ENCODE peak calls at places on chromosomes 7 and 10, in five cellular contexts. J is NCI-H1092, Q is NCI-H146, E is HFFc6, K is left ventricle myocardium inferior. F is an unnamed sample.

GRCh38 chr10:122812751-122813150 is 32.9 kb downstream of the CUZD1 start:
- DNase-seq in J (no peak), Q (no peak), E (no peak), K (no peak), F (no peak)

GRCh38 chr10:124152781-124153600 is 59.6 kb upstream of the CHST15 start:
- DNase-seq in J (no peak), Q (peak), E (peak), K (peak), F (no peak)

GRCh38 chr10:103262229-103262628 is 14.7 kb upstream of the INA start:
- DNase-seq in J (no peak), Q (no peak), E (peak), K (no peak), F (no peak)

GRCh38 chr10:131974034-131974817 is 7.5 kb downstream of the BNIP3 start:
- DNase-seq in J (no peak), Q (no peak), E (no peak), K (no peak), F (no peak)

GRCh38 chr7:142807855-142808460 is 37.2 kb downstream of the PRSS2 start:
- DNase-seq in J (no peak), Q (no peak), E (peak), K (no peak), F (no peak)

GRCh38 chr7:44064791-44065430 is 456 bp downstream of the PGAM2 start:
- DNase-seq in J (no peak), Q (peak), E (no peak), K (no peak), F (no peak)

GRCh38 chr7:17342726-17343125 is 44.3 kb downstream of the AHR start:
- DNase-seq in J (no peak), Q (no peak), E (no peak), K (no peak), F (no peak)

GRCh38 chr7:50306491-50307367 is 2.2 kb downstream of the IKZF1 start:
- DNase-seq in J (no peak), Q (no peak), E (no peak), K (no peak), F (no peak)

GRCh38 chr10:116852246-116852645 is 2.9 kb downstream of the ENO4 start:
- DNase-seq in J (no peak), Q (no peak), E (no peak), K (no peak), F (no peak)

GRCh38 chr7:72268090-72268489 is 144.0 kb downstream of the CALN1 start:
- DNase-seq in J (no peak), Q (no peak), E (no peak), K (no peak), F (no peak)

GRCh38 chr7:105808703-105809590 is 67.5 kb downstream of the ATXN7L1 start:
- DNase-seq in J (no peak), Q (no peak), E (peak), K (no peak), F (no peak)

GRCh38 chr10:17528296-17528862 is 74.0 kb upstream of the ST8SIA6 start:
- DNase-seq in J (no peak), Q (no peak), E (no peak), K (no peak), F (no peak)

GRCh38 chr7:121485457-121486243 is 89.5 kb upstream of the FAM3C start:
- DNase-seq in J (no peak), Q (no peak), E (no peak), K (peak), F (peak)

GRCh38 chr10:62831346-62831745 is 15.2 kb upstream of the EGR2 start:
- DNase-seq in J (no peak), Q (no peak), E (peak), K (no peak), F (no peak)

GRCh38 chr10:34667177-34667576 is 147.9 kb downstream of the PARD3 start:
- DNase-seq in J (no peak), Q (no peak), E (no peak), K (no peak), F (no peak)

GRCh38 chr10:71735709-71736569 is 16.4 kb upstream of the C10orf105 start:
- DNase-seq in J (no peak), Q (no peak), E (no peak), K (no peak), F (no peak)

GRCh38 chr7:157961731-157962457 is 625.1 kb downstream of the DNAJB6 start:
- DNase-seq in J (no peak), Q (no peak), E (no peak), K (no peak), F (no peak)

GRCh38 chr7:139355320-139355719 is 4.4 kb upstream of the LUC7L2 start:
- DNase-seq in J (no peak), Q (no peak), E (no peak), K (no peak), F (no peak)

GRCh38 chr10:108050626-108051025 is 886.1 kb upstream of the SORCS1 start:
- DNase-seq in J (no peak), Q (no peak), E (no peak), K (no peak), F (no peak)

GRCh38 chr7:5143935-5144903 is 45.8 kb upstream of the WIPI2 start:
- DNase-seq in J (peak), Q (peak), E (no peak), K (no peak), F (no peak)

GRCh38 chr10:43921881-43922280 is 273.2 kb upstream of the ZNF32 start:
- DNase-seq in J (no peak), Q (no peak), E (no peak), K (no peak), F (no peak)

GRCh38 chr10:89916481-89916880 is 215.1 kb downstream of the KIF20B start:
- DNase-seq in J (no peak), Q (no peak), E (peak), K (no peak), F (no peak)

GRCh38 chr7:33821970-33822369 is 83.4 kb upstream of the BMPER start:
- DNase-seq in J (no peak), Q (no peak), E (peak), K (no peak), F (no peak)

GRCh38 chr10:95745487-95745886 is 10.5 kb upstream of the ENTPD1 start:
- DNase-seq in J (no peak), Q (no peak), E (no peak), K (no peak), F (no peak)

GRCh38 chr10:62248465-62248864 is 20.2 kb downstream of the RTKN2 start:
- DNase-seq in J (no peak), Q (no peak), E (no peak), K (no peak), F (no peak)

GRCh38 chr7:48011952-48012351 is 17.0 kb downstream of the SUN3 start:
- DNase-seq in J (no peak), Q (no peak), E (no peak), K (no peak), F (no peak)

GRCh38 chr7:107167483-107168232 is 1.1 kb upstream of the HBP1 start:
- DNase-seq in J (peak), Q (peak), E (peak), K (peak), F (peak)

GRCh38 chr10:69913586-69913985 is 111.9 kb downstream of the COL13A1 start:
- DNase-seq in J (no peak), Q (no peak), E (no peak), K (no peak), F (no peak)

GRCh38 chr10:16933799-16934198 is 116.6 kb upstream of the RSU1 start:
- DNase-seq in J (no peak), Q (no peak), E (no peak), K (no peak), F (no peak)

GRCh38 chr10:93478873-93479272 is 3.3 kb downstream of the MYOF start:
- DNase-seq in J (no peak), Q (no peak), E (no peak), K (no peak), F (no peak)

GRCh38 chr7:91194841-91195240 is 69.4 kb upstream of the FZD1 start:
- DNase-seq in J (no peak), Q (no peak), E (no peak), K (no peak), F (no peak)

GRCh38 chr7:26376208-26376917 is 84.7 kb downstream of the SNX10 start:
- DNase-seq in J (peak), Q (peak), E (no peak), K (peak), F (peak)

GRCh38 chr10:61567729-61568128 is 95.0 kb upstream of the CABCOCO1 start:
- DNase-seq in J (no peak), Q (no peak), E (no peak), K (no peak), F (no peak)

GRCh38 chr7:86201767-86202166 is 441.9 kb upstream of the GRM3 start:
- DNase-seq in J (no peak), Q (no peak), E (no peak), K (no peak), F (no peak)

F was measured in cerebellar cortex.